ENCODE peak calls at places on chromosomes 3 and 15, in ten cellular contexts. I, R, B, Q, C, S, N, U, J and W are unnamed samples.

GRCh38 chr3:124799676-124800075 is 69.4 kb downstream of the UMPS start:
- DNase-seq in C (no peak), B (no peak), U (no peak), J (no peak), N (no peak), R (no peak), I (no peak), Q (no peak), S (no peak), W (no peak)

GRCh38 chr3:197836244-197836643 is 45.2 kb downstream of the LRCH3 start:
- DNase-seq in J (no peak), B (no peak), I (no peak), N (no peak), S (no peak), R (no peak), C (no peak), Q (no peak), U (no peak), W (no peak)

GRCh38 chr15:62068071-62068786 is 1.5 kb downstream of the C2CD4A start:
- DNase-seq in U (peak; percentile 86), Q (no peak), J (no peak), R (peak; percentile 27), N (peak; percentile 46), I (peak; percentile 84), C (peak; percentile 94), B (peak; percentile 73), S (no peak), W (no peak)

GRCh38 chr15:69119692-69120395 is 40.6 kb upstream of the GLCE start:
- DNase-seq in Q (no peak), I (no peak), N (no peak), R (no peak), U (no peak), S (no peak), B (no peak), C (no peak), J (no peak), W (no peak)

GRCh38 chr3:52006017-52006819 is 10.5 kb upstream of the RPL29 start:
- DNase-seq in C (peak; percentile 60), I (no peak), B (no peak), J (no peak), Q (no peak), N (no peak), U (no peak), S (no peak), R (no peak), W (no peak)

GRCh38 chr3:187011915-187012314 is 81.6 kb downstream of the ST6GAL1 start:
- DNase-seq in B (peak; percentile 35), S (peak; percentile 52), N (no peak), I (no peak), U (no peak), J (no peak), Q (no peak), R (no peak), C (no peak), W (no peak)

GRCh38 chr15:29674661-29675533 is 147.4 kb downstream of the TJP1 start:
- DNase-seq in S (no peak), Q (no peak), N (peak; percentile 34), R (peak; percentile 39), I (peak; percentile 73), U (peak; percentile 97), J (no peak), C (peak; percentile 92), B (no peak), W (no peak)

GRCh38 chr15:83210619-83211018 is 3.0 kb upstream of the HDGFL3 start:
- DNase-seq in S (no peak), I (no peak), J (peak; percentile 56), B (no peak), U (no peak), R (no peak), N (no peak), Q (no peak), C (no peak), W (peak; percentile 64)

GRCh38 chr15:44312108-44312507 is 23.6 kb downstream of the GOLM2 start:
- DNase-seq in U (no peak), R (no peak), B (no peak), Q (no peak), C (no peak), I (no peak), S (no peak), J (no peak), N (no peak), W (no peak)

GRCh38 chr15:45387379-45388007 is 9.1 kb upstream of the GATM start:
- DNase-seq in J (no peak), I (no peak), S (no peak), U (no peak), Q (no peak), N (no peak), R (no peak), C (no peak), B (no peak), W (no peak)

GRCh38 chr15:52247032-52247431 is 48.6 kb downstream of the MYO5C start:
- DNase-seq in I (no peak), R (no peak), C (no peak), S (no peak), N (peak; percentile 56), J (no peak), Q (no peak), U (no peak), B (no peak), W (peak; percentile 26)

GRCh38 chr3:159776779-159777178 is 211.9 kb upstream of the IL12A start:
- DNase-seq in N (no peak), J (no peak), R (no peak), B (peak; percentile 74), C (no peak), S (peak; percentile 70), U (no peak), Q (no peak), I (no peak), W (no peak)
- H3K4me3 ChIP-seq in N (no peak overlapping the region), J (no peak overlapping the region), R (no peak overlapping the region), B (no peak overlapping the region), C (no peak overlapping the region), S (no peak overlapping the region), U (no peak overlapping the region), Q (no peak overlapping the region), I (no peak overlapping the region), W (no peak overlapping the region)

GRCh38 chr15:32119694-32120330 is 89.5 kb downstream of the CHRNA7 start:
- DNase-seq in Q (no peak), I (no peak), N (no peak), J (no peak), R (no peak), B (no peak), U (no peak), S (no peak), C (no peak), W (no peak)

GRCh38 chr15:32124726-32125125 is 94.4 kb downstream of the CHRNA7 start:
- DNase-seq in U (no peak), Q (no peak), B (no peak), J (no peak), S (no peak), I (no peak), N (no peak), R (no peak), C (no peak), W (no peak)

GRCh38 chr15:32120577-32121465 is 90.5 kb downstream of the CHRNA7 start:
- DNase-seq in R (no peak), J (no peak), I (no peak), U (no peak), C (no peak), S (no peak), B (no peak), Q (no peak), N (no peak), W (no peak)

GRCh38 chr15:32123473-32123872 is 93.2 kb downstream of the CHRNA7 start:
- DNase-seq in C (no peak), N (no peak), S (no peak), R (no peak), Q (no peak), J (no peak), I (no peak), B (no peak), U (no peak), W (no peak)

DNA sequence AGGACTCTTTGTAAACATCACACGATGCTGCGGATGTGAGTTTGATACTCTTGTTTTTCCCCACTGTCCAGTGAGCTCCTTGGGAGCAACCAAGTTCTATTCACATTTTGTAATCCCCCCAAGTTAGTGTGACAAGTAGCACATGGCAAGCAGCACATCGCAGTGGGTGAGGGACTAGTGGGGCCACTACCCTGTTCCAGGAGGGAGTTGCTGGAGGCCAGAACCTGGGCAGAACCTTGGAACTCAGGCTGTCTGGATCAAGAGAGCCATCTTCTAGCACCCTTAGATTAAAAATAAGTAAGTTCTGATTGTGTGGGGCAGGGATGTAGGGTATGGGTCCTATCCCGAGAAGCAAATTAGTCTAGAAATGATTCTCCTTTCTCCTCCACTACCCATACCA is 91.7 kb downstream of the CHRNA7 start:
- DNase-seq in J (no peak), I (no peak), N (no peak), U (no peak), S (no peak), R (no peak), B (no peak), C (no peak), Q (no peak), W (no peak)
- H3K27me3 ChIP-seq in J (no peaks in the 10 kb centered on the region), I (no peaks in the 10 kb centered on the region), N (no peaks in the 10 kb centered on the region), U (no peaks in the 10 kb centered on the region), S (no peaks in the 10 kb centered on the region), R (peaks cover 13% of the 10 kb centered on the region), B (no peaks in the 10 kb centered on the region), C (no peaks in the 10 kb centered on the region), Q (no peaks in the 10 kb centered on the region), W (no peaks in the 10 kb centered on the region)

DNA sequence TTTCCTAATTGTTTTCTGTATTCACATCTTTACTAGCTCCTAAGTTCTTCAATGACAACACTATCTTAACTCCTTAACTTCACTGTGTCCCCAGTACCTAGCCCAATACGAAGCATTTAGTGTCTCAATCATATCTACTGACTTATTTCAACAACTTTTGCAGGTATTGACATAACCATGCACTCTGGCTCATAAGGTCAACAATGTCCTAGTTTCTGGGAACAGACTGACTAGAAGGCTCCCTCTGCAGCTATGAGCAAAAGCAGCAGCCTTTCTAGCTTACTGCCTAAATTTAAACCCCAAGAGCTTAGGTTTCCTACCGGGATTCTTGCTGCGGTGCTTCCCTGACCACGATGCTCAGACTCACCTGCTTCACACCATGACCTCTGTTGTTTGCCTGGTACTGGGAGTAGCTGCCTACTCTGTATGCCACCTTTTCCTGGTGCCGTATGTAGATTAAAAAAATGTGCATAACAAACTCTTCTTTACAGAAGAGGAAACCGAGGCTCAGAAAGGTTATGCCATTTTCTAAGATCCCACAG is 767.7 kb downstream of the TUSC7 start:
- DNase-seq in S (no peak), U (no peak), I (no peak), N (no peak), R (no peak), C (no peak), Q (no peak), B (no peak), J (no peak), W (no peak)
- TF ChIP-seq CTCF in S (no peak), U (no peak), I (no peak), N (no peak), R (no peak), C (no peak), Q (no peak), B (no peak), J (no peak), W (no peak)

DNA sequence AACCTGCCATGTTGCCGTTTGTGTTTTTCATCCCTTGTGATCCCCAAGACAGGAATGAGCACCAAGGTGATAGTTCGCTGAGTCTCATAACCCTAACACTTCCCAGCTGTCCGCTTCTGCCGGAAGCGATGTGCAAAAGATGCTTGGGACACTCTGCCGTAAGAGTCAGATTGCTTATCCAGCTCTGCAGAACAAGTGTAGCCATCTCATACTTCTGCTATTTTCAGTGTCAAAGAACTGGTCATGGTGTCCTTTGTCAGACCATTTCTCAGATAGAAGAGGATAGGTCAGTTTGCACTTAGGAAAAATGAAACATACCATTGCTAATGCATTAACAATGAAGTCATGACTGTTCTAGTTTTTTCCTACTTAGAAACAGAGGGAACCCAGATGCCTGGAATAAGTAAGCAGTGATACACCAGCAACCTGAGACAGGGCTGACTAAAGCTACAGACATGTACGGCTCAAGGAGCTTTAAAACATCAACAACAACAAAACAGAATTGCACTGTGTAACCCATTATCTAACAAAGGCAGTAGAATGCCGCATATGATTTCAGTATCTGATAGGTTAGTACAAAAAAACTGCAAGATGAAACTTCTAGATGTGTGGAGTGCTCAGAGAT is 134.0 kb upstream of the IL12A start:
- DNase-seq in S (no peak), U (no peak), I (no peak), R (no peak), B (no peak), C (no peak), Q (no peak), J (no peak), N (peak; percentile 81), W (peak; percentile 96)
- H3K4me3 ChIP-seq in S (peak overlapping the region; percentile 45), U (no peak overlapping the region), I (peak overlapping the region; percentile 53), R (peak overlapping the region; percentile 46), B (peak overlapping the region; percentile 4), C (no peak overlapping the region), Q (peak overlapping the region; percentile 58), J (no peak overlapping the region), N (no peak overlapping the region), W (peak overlapping the region; percentile 11)